ENCODE peak calls at places on chromosomes 11 and 22, in nine cellular contexts. L is cardiac muscle cell, Z is AG09319, N is heart right ventricle, S is stomach, E is activated B cell treated with CpG ODN at 0.5 μM for 24 hours, Y is Peyer's patch, F is fibroblast of mammary gland, C is progenitor cell of endocrine pancreas. J is an unnamed sample.

GRCh38 chr11:77558380-77558779 is 31.4 kb upstream of the AQP11 start:
- DNase-seq in L (no peak), Z (no peak), N (no peak), S (no peak), E (no peak), Y (peak), F (no peak), C (no peak), J (no peak)

GRCh38 chr11:93570759-93571413 is 27.7 kb upstream of the SMCO4 start:
- DNase-seq in L (peak), Z (no peak), N (no peak), S (no peak), E (no peak), Y (no peak), F (peak), C (no peak), J (no peak)

GRCh38 chr11:76185931-76186401 is 20.3 kb downstream of the WNT11 start:
- DNase-seq in L (peak), Z (no peak), N (peak), S (no peak), E (no peak), Y (no peak), F (peak), C (no peak), J (no peak)

GRCh38 chr11:110529043-110529442 is 99.3 kb downstream of the FDX1 start:
- DNase-seq in L (no peak), Z (no peak), N (no peak), S (no peak), E (no peak), Y (no peak), F (peak), C (no peak), J (peak)

GRCh38 chr22:29129644-29130201 is 56.9 kb downstream of the KREMEN1 start:
- DNase-seq in L (peak), Z (no peak), N (peak), S (no peak), E (no peak), Y (no peak), F (no peak), C (no peak), J (no peak)

GRCh38 chr11:74696932-74697687 is 34.1 kb downstream of the CHRDL2 start:
- DNase-seq in L (peak), Z (peak), N (peak), S (peak), E (no peak), Y (peak), F (peak), C (no peak), J (peak)

GRCh38 chr22:45844949-45845613 is 131.9 kb downstream of the WNT7B start:
- DNase-seq in L (no peak), Z (no peak), N (no peak), S (no peak), E (no peak), Y (no peak), F (no peak), C (no peak), J (no peak)

GRCh38 chr22:25404923-25405853 is 159.3 kb upstream of the GRK3 start:
- DNase-seq in L (peak), Z (peak), N (peak), S (peak), E (peak), Y (peak), F (peak), C (peak), J (peak)

GRCh38 chr11:2812371-2812991 is 73.1 kb downstream of the CDKN1C start:
- DNase-seq in L (peak), Z (no peak), N (peak), S (no peak), E (no peak), Y (no peak), F (no peak), C (no peak), J (no peak)

GRCh38 chr11:40290031-40290650 is 1169.3 kb downstream of the LRRC4C start:
- DNase-seq in L (no peak), Z (no peak), N (no peak), S (no peak), E (no peak), Y (no peak), F (no peak), C (no peak), J (no peak)

GRCh38 chr11:101034076-101034475 is 95.5 kb downstream of the PGR start:
- DNase-seq in L (peak), Z (no peak), N (peak), S (peak), E (no peak), Y (no peak), F (peak), C (no peak), J (no peak)

GRCh38 chr11:47264119-47264915 is 5.6 kb upstream of the MADD start:
- DNase-seq in L (no peak), Z (no peak), N (no peak), S (no peak), E (no peak), Y (no peak), F (no peak), C (no peak), J (no peak)

GRCh38 chr22:44151661-44152060 is 29.1 kb upstream of the PARVG start:
- DNase-seq in L (no peak), Z (peak), N (no peak), S (no peak), E (no peak), Y (no peak), F (peak), C (no peak), J (no peak)

GRCh38 chr22:37929390-37929789 is 23.3 kb downstream of the MICALL1 start:
- DNase-seq in L (no peak), Z (no peak), N (no peak), S (peak), E (no peak), Y (no peak), F (no peak), C (no peak), J (no peak)

GRCh38 chr11:47235163-47235562 is 13.5 kb downstream of the ACP2 start:
- DNase-seq in L (no peak), Z (no peak), N (no peak), S (no peak), E (no peak), Y (no peak), F (no peak), C (no peak), J (no peak)

GRCh38 chr22:45878901-45879551 is 97.9 kb downstream of the WNT7B start:
- DNase-seq in L (no peak), Z (no peak), N (no peak), S (no peak), E (peak), Y (no peak), F (no peak), C (peak), J (no peak)

GRCh38 chr11:90288207-90288821 is 65.5 kb upstream of the CHORDC1 start:
- DNase-seq in L (peak), Z (no peak), N (no peak), S (no peak), E (no peak), Y (no peak), F (peak), C (no peak), J (peak)
- TF ChIP-seq CTCF in L (peak), Z (no peak), N (peak), S (no peak), E (no peak), Y (peak), F (peak), C (peak), J (peak)

DNA sequence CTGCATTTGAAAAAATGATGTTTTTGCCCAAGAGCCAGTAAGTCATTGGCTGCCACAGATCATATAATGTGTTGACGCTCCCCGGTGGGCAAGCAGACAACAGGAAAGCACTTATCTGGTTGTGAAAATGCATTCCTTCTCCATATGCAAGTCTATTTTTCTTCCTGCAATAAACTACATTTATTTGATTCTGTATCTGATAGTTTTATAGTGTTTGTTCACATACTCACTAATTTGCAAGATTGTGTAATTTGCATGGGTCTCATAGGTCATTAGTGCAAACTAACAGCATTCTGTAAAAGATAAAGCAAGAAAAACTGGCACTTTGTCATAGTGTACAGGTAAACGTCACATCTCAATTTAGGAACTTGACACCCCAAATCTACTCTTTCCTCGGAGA is 200.9 kb downstream of the CADM1 start:
- DNase-seq in L (no peak), Z (no peak), N (no peak), S (no peak), E (no peak), Y (no peak), F (no peak), C (no peak), J (no peak)
- TF ChIP-seq CTCF in L (no peak), Z (no peak), N (no peak), S (no peak), E (no peak), Y (no peak), F (no peak), C (no peak), J (no peak)

GRCh38 chr22:41193829-41194228 is 11.3 kb upstream of the L3MBTL2 start:
- DNase-seq in L (no peak), Z (no peak), N (no peak), S (no peak), E (no peak), Y (no peak), F (no peak), C (no peak), J (no peak)

GRCh38 chr22:41201146-41201545 is 4.0 kb upstream of the L3MBTL2 start:
- DNase-seq in L (no peak), Z (no peak), N (no peak), S (no peak), E (no peak), Y (no peak), F (no peak), C (no peak), J (no peak)

GRCh38 chr22:41197808-41198585 is 7.1 kb upstream of the L3MBTL2 start:
- DNase-seq in L (peak), Z (no peak), N (peak), S (peak), E (no peak), Y (peak), F (no peak), C (no peak), J (no peak)

GRCh38 chr22:41191467-41191866 is 13.6 kb upstream of the L3MBTL2 start:
- DNase-seq in L (no peak), Z (no peak), N (no peak), S (no peak), E (no peak), Y (no peak), F (no peak), C (no peak), J (no peak)

DNA sequence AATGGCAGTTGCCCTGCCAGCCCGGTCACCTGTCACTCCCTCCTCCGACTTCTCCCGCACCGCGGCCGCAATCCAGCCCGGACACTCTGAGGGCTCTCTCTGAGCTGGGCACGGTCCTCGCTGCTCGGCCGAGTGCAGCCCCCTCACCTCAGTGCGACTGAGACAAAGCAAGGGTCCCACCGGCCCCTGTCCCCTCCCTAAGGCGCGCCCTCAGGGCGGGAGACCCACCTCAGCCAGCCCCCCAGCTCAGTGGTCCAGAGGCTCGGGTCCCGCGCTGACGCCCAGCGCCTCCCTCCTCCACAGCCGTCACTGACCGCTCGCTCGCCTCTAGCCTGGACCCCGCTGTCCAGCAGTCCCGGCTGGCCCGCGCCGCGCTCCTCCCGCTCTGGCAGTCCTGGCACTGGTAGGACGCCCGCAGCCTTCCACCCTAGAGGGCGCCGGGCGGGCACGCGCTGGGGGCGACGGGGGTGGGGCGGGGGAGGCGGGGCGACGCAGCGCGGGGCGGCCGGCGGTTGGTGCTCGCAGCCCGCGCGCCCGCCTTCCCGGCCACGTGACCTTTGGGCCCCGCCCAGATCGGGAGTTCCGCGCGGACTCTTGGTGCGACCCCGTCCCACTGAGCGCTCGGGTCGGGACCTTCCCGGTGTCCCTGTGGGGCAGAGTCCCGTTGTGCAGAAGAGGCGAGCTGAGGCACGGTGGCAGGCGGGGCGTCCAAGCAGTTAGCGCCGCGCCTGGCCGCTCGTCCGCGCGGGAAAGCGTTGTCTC is 7.9 kb upstream of the L3MBTL2 start:
- DNase-seq in L (peak), Z (no peak), N (peak), S (peak), E (peak), Y (peak), F (peak), C (peak), J (peak)
- TF ChIP-seq CTCF in L (peak), Z (peak), N (peak), S (no peak), E (no peak), Y (no peak), F (no peak), C (peak), J (no peak)

GRCh38 chr11:61701298-61701993 is 21.3 kb downstream of the DAGLA start:
- DNase-seq in L (peak), Z (no peak), N (no peak), S (no peak), E (no peak), Y (no peak), F (no peak), C (no peak), J (no peak)
- TF ChIP-seq CTCF in L (peak), Z (peak), N (peak), S (no peak), E (no peak), Y (peak), F (peak), C (peak), J (no peak)

GRCh38 chr11:117607449-117607848 is 189.6 kb downstream of the DSCAML1 start:
- DNase-seq in L (peak), Z (no peak), N (no peak), S (no peak), E (no peak), Y (no peak), F (no peak), C (no peak), J (no peak)

GRCh38 chr11:117610901-117611300 is 186.1 kb downstream of the DSCAML1 start:
- DNase-seq in L (no peak), Z (no peak), N (no peak), S (no peak), E (no peak), Y (no peak), F (no peak), C (no peak), J (no peak)

GRCh38 chr11:117606807-117607206 is 190.2 kb downstream of the DSCAML1 start:
- DNase-seq in L (no peak), Z (no peak), N (no peak), S (no peak), E (no peak), Y (no peak), F (no peak), C (no peak), J (peak)

GRCh38 chr11:117612111-117612510 is 184.9 kb downstream of the DSCAML1 start:
- DNase-seq in L (no peak), Z (no peak), N (no peak), S (no peak), E (no peak), Y (no peak), F (no peak), C (no peak), J (no peak)

GRCh38 chr11:117610045-117610444 is 187.0 kb downstream of the DSCAML1 start:
- DNase-seq in L (no peak), Z (no peak), N (no peak), S (no peak), E (no peak), Y (no peak), F (no peak), C (no peak), J (peak)
- TF ChIP-seq CTCF in L (no peak), Z (no peak), N (no peak), S (no peak), E (no peak), Y (no peak), F (no peak), C (no peak), J (no peak)

DNA sequence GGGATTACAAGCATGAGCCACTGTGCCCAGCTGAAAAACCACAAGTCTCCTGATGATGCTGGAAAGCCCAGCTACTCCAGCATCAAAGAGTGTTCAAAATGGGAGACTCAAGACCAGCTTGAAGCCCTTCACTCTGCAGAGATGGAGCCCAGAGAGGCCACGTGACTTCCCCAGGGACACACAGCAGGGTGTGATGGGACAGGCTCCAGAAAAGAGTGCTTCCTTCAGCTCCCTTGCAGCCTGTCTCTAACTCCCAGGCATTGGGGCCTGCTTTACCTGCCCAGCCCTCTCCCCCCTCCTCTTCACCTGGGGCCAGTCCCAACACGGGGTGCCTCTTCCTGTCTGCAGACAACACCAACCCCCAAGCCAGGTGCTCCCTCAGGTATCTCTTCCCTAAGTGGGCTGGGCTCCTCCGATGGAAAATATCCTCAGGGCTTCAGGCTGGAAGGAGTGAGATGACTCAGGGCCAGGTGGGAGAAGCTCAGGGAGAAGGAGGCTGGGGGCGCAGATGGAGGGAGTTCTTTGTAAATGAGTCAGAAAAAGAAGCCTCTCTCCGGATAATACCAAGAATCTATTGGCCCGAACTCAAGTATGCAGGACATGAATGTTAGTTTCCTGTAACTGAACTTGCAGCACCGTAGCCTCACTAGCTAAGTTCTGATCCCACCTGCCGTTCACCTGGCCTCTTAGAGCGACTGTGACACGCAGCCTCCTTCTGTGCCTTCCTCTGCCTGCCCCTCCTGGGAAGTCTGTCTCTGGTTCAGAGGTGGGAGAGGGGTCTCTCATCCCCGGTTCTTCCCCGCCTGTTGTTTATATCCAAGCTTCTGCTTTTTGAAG is 326.6 kb downstream of the MN1 start:
- DNase-seq in L (no peak), Z (no peak), N (no peak), S (no peak), E (no peak), Y (no peak), F (peak), C (no peak), J (no peak)
- TF ChIP-seq CTCF in L (no peak), Z (no peak), N (no peak), S (no peak), E (no peak), Y (no peak), F (no peak), C (no peak), J (no peak)

GRCh38 chr11:36091256-36091811 is 147.5 kb downstream of the LDLRAD3 start:
- DNase-seq in L (no peak), Z (no peak), N (no peak), S (no peak), E (no peak), Y (no peak), F (no peak), C (no peak), J (no peak)

GRCh38 chr11:36092314-36093030 is 148.6 kb downstream of the LDLRAD3 start:
- DNase-seq in L (no peak), Z (no peak), N (no peak), S (no peak), E (no peak), Y (no peak), F (no peak), C (no peak), J (no peak)

GRCh38 chr11:36089920-36090319 is 146.1 kb downstream of the LDLRAD3 start:
- DNase-seq in L (no peak), Z (no peak), N (no peak), S (no peak), E (no peak), Y (no peak), F (no peak), C (no peak), J (no peak)

GRCh38 chr11:36088234-36088975 is 144.5 kb downstream of the LDLRAD3 start:
- DNase-seq in L (no peak), Z (no peak), N (no peak), S (no peak), E (no peak), Y (no peak), F (peak), C (no peak), J (no peak)

DNA sequence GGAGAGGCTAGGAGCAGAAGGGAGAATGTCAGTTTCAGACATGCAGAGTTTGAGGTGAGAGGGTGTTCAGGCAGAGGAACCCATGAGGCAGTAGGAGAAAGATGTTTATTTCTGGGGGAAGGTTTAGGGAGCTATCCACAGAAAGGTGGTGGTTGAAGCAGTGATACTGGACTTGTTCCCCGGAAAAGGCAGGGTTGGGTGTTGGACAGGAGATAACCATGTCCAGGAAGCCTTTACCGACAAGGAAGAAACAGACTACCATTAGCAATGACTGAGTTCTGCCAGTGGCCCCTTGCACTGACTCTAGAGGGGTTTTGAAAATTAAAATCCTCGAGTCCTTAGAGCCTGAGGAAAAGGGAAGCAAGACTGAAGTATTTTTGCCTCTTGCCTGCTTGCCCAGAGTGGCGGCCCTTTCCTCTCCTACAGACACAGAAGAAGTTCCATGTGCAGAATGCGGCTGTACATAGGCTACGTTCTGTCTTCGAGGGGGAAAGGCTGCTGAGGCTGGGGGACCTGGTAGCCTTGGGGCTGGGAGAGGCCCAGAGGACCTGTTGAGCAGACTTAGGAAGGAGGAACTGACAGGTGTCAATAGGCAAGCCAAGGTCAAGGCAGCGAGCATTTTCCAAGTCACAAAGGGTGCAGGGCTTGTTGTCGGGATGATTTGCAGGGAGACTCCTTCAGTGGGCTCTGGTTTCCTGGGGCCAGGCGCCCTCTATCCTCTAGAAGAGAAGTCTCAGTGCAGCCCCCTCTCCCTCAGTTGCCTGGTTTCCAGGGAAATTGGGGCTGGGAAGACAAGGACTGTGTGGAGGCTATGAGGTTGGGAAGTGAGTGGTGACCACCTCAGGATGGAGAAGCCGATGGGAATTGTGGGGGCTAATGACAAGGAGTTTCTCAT is 146.7 kb downstream of the LDLRAD3 start:
- DNase-seq in L (no peak), Z (no peak), N (no peak), S (no peak), E (no peak), Y (no peak), F (no peak), C (no peak), J (no peak)
- TF ChIP-seq CTCF in L (no peak), Z (no peak), N (no peak), S (no peak), E (no peak), Y (no peak), F (no peak), C (no peak), J (no peak)